ENCODE peak calls at places on chromosomes 2 and 18, in eight cellular contexts. H, W, F, N, C, R, X and K are unnamed samples.

GRCh38 chr2:79619976-79620375 is 107.1 kb downstream of the CTNNA2 start:
- DNase-seq in H (no peak), W (no peak), F (no peak), N (no peak), C (no peak), R (no peak), X (no peak), K (no peak)

GRCh38 chr2:157825885-157826284 is 50.2 kb downstream of the ACVR1 start:
- DNase-seq in H (no peak), W (no peak), F (no peak), N (no peak), C (no peak), R (peak), X (no peak), K (peak)

GRCh38 chr2:41544709-41545108 is 503.1 kb upstream of the PKDCC start:
- DNase-seq in H (no peak), W (no peak), F (no peak), N (no peak), C (no peak), R (no peak), X (no peak), K (no peak)

GRCh38 chr2:109435866-109436634 is 177.7 kb downstream of the SEPTIN10 start:
- DNase-seq in H (no peak), W (no peak), F (no peak), N (no peak), C (no peak), R (peak), X (no peak), K (peak)

GRCh38 chr2:9276901-9277455 is 70.4 kb downstream of the ASAP2 start:
- DNase-seq in H (no peak), W (no peak), F (no peak), N (no peak), C (no peak), R (no peak), X (no peak), K (no peak)

GRCh38 chr2:24007693-24008092 is 2.2 kb upstream of the MFSD2B start:
- DNase-seq in H (no peak), W (no peak), F (no peak), N (no peak), C (no peak), R (no peak), X (no peak), K (no peak)

GRCh38 chr2:101842471-101842870 is 145.0 kb downstream of the MAP4K4 start:
- DNase-seq in H (no peak), W (no peak), F (no peak), N (no peak), C (no peak), R (no peak), X (no peak), K (no peak)

GRCh38 chr18:60358516-60358915 is 14.1 kb downstream of the MC4R start:
- DNase-seq in H (no peak), W (no peak), F (no peak), N (no peak), C (no peak), R (no peak), X (no peak), K (no peak)

GRCh38 chr2:217434183-217434620 is 568.6 kb downstream of the TNS1 start:
- DNase-seq in H (peak), W (peak), F (no peak), N (peak), C (no peak), R (peak), X (peak), K (peak)

DNA sequence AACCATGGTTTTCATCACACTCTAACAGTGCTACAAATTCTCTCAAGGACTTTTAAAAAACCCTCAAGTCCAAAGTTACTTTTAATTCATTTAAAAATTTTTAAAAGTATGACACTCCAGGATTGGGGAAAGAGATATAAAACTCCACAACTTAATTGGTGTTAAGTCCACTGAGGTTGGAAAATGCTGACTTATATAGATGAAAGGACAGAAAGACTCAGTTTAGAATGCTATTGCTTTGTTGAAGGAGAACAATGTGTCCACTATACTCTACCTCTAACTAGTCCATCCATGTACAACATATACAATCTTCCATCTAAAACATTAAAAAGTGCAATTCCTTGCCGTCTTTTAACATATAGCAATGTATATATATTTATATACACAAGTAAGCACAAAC is 41.2 kb downstream of the CABYR start:
- DNase-seq in H (no peak), W (no peak), F (no peak), N (no peak), C (no peak), R (no peak), X (no peak), K (no peak)
- H3K27ac ChIP-seq in H (no peak), W (no peak), F (no peak), N (no peak), C (no peak), R (no peak), X (no peak), K (no peak)

GRCh38 chr2:28960401-28960800 is 20.7 kb upstream of the TOGARAM2 start:
- DNase-seq in H (no peak), W (no peak), F (no peak), N (no peak), C (no peak), R (no peak), X (no peak), K (no peak)
- H3K27ac ChIP-seq in H (no peak), W (no peak), F (no peak), N (no peak), C (no peak), R (no peak), X (no peak), K (no peak)

DNA sequence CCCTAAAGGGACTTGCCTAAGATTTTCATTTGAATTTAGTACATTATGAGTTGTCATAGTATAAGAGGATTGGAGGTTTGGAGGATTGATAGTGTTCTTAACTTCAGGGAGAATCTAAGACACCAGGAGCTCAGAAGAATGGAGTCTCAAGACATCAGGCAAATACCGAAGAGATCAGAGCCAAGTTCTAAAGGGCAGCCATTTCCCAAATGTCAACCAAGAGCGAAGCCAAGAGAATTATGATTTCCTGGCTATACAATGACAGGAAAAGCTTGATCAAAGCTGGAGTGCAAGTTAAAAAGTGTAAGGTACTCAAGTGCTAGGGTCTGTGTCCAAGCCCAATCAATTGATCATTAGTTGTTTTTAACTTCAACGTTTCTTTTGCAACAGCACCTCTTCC is 283.0 kb upstream of the FN1 start:
- DNase-seq in H (no peak), W (no peak), F (no peak), N (no peak), C (no peak), R (no peak), X (no peak), K (no peak)
- H3K27ac ChIP-seq in H (no peak), W (no peak), F (no peak), N (no peak), C (no peak), R (peak), X (no peak), K (peak)

DNA sequence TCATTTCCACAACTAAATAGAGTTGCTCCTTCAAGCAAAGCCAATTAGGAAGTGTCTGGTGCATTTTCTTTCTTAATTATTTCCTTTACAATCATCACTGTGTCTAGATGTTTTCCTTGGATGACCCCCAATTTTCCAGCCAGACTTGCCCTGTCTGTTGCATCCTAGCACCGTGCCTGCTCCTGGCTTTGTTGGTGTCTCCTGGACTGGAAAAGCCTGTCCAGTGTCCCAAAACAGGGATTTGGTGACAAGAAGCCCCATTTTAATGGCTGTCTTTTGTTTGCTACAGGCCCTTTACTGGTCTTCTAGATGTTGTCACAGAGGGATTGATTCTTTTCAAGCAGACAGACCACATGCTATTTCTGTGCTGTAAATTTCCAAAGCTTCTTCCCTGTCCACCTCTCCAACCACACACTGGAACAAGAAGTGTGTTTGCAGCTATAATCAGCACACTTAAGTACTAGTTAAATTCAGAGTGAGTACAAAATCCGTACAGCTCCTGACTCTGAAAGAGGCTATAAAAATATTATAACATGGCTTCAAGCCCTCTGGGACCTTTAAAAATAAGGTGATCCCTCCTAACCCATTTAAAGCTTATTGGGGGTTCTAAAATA is 38.4 kb downstream of the RNF144A start:
- DNase-seq in H (no peak), W (no peak), F (no peak), N (no peak), C (no peak), R (no peak), X (no peak), K (no peak)
- H3K27ac ChIP-seq in H (no peak), W (no peak), F (no peak), N (no peak), C (no peak), R (no peak), X (no peak), K (peak)

DNA sequence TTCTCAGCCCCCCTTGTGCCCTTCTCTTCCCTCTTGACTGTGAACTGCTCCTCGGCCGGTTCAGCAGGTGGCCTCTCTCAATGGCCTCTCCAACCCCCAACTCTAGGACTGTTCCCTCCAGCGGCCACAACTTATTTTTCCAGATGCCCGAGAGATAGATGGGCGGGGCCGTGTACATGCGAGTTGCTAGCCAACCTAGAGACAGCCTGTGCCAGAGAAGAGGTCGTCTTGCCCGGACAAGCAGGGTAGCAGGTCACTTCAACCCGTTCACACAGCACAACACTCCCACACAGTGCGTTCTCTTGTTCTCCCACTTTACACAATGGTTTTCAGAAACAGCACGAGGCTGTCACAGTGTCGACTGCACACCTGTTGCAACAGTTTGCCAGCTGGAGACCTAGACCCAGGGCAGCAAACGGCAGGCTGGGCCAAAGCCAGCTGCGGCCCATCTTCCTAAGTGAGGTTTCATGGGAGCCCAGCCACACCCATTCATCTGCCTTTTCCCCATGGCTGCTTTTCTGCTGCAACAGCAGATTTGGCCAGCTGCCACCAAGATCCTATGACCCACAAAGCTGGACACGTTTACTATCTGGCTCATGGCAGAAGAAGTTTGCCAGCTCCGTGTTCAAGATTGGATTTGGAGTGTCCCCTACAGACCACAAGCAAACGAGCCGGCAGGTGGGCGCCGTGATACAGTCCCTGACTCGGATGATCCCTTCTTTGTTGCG is 7.3 kb upstream of the PRLH start:
- DNase-seq in H (no peak), W (peak), F (no peak), N (peak), C (no peak), R (peak), X (no peak), K (peak)
- H3K27ac ChIP-seq in H (no peak), W (peak), F (no peak), N (no peak), C (no peak), R (no peak), X (no peak), K (no peak)

DNA sequence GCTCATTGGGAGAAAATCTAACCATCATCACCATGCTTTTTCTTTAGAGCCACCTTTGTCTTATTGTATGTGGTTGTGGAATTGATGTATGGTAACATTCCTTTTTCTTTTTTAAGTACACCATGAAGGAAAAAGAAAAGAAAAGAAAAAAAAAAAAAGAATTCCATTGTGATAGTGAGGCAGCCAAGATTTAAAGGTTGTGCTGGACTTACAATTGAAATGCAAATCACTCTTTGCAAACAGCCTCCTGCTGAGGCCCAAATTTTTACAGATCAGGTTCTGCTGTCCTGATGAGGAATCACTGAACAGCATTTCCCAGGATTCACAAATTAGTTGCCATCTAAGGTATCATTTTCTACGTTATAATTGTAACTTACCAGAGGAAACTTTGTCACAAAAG is 1101.0 kb upstream of the FANCL start:
- DNase-seq in H (no peak), W (no peak), F (no peak), N (no peak), C (no peak), R (no peak), X (no peak), K (no peak)
- H3K27ac ChIP-seq in H (no peak), W (no peak), F (no peak), N (no peak), C (no peak), R (no peak), X (no peak), K (no peak)

GRCh38 chr2:220593526-220593925 is 966.1 kb downstream of the SLC4A3 start:
- DNase-seq in H (no peak), W (no peak), F (no peak), N (no peak), C (no peak), R (no peak), X (no peak), K (no peak)
- H3K27ac ChIP-seq in H (no peak), W (no peak), F (no peak), N (no peak), C (no peak), R (no peak), X (no peak), K (no peak)

DNA sequence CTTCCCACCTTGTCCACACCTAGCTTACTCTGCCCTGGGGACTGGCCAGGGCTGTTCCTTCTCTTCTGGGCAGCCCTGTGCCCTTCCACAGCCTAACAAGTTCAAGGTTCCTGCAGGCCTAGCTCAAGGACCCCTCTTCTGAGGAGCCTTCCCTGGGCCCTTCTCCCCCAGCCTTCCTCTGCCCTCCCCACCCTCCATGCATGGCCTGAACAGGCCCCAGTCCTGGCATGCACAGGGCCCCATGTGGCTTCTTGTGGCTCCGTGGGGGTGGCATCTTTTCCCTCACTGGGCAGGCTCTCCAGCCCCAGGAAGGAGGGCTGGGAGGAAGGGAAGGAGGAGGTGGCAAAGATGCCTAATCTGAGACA is 162.9 kb downstream of the CELF4 start:
- DNase-seq in H (no peak), W (no peak), F (no peak), N (no peak), C (no peak), R (no peak), X (no peak), K (no peak)
- H3K27ac ChIP-seq in H (no peak), W (no peak), F (no peak), N (no peak), C (no peak), R (no peak), X (no peak), K (no peak)